ENCODE peak calls at places on chromosomes 2 and 18, in seven cellular contexts. Y is K562, J is HepG2, Q is HCT116, K is H1, R is GM12878, O is endothelial cell of umbilical vein. F is an unnamed sample.

GRCh38 chr2:69288429-69288828 is 98.6 kb downstream of the GFPT1 start:
- DNase-seq in Y (no peak), J (no peak), Q (no peak), K (no peak), R (no peak), O (no peak), F (no peak)

GRCh38 chr2:83342860-83343329 is 1116.2 kb downstream of the SUCLG1 start:
- DNase-seq in Y (no peak), J (no peak), Q (no peak), K (no peak), R (no peak), O (no peak), F (no peak)

GRCh38 chr2:39991298-39991697 is 212.2 kb upstream of the THUMPD2 start:
- DNase-seq in Y (no peak), J (no peak), Q (no peak), K (no peak), R (no peak), O (no peak), F (no peak)

GRCh38 chr2:217222511-217222910 is 362.6 kb upstream of the TNP1 start:
- DNase-seq in Y (no peak), J (no peak), Q (no peak), K (no peak), R (peak), O (no peak), F (no peak)

GRCh38 chr2:172253190-172254052 is 150.7 kb upstream of the DLX2 start:
- DNase-seq in Y (peak), J (peak), Q (peak), K (no peak), R (no peak), O (peak), F (no peak)

GRCh38 chr2:153487993-153488562 is 9.5 kb upstream of the RPRM start:
- DNase-seq in Y (no peak), J (no peak), Q (no peak), K (no peak), R (no peak), O (no peak), F (no peak)

GRCh38 chr2:47344890-47345583 is 57.9 kb upstream of the MSH2 start:
- DNase-seq in Y (peak), J (peak), Q (peak), K (peak), R (no peak), O (peak), F (peak)

GRCh38 chr18:35045808-35046207 is 4.6 kb downstream of the MAPRE2 start:
- DNase-seq in Y (no peak), J (no peak), Q (no peak), K (no peak), R (no peak), O (no peak), F (no peak)

GRCh38 chr2:105836840-105837692 is 92.4 kb downstream of the NCK2 start:
- DNase-seq in Y (no peak), J (no peak), Q (no peak), K (no peak), R (no peak), O (no peak), F (no peak)

GRCh38 chr18:9535430-9535972 is 60.2 kb downstream of the RALBP1 start:
- DNase-seq in Y (no peak), J (peak), Q (no peak), K (no peak), R (no peak), O (no peak), F (peak)

GRCh38 chr2:241105641-241106040 is 3.6 kb upstream of the MTERF4 start:
- DNase-seq in Y (peak), J (no peak), Q (no peak), K (no peak), R (no peak), O (no peak), F (no peak)

GRCh38 chr18:35756506-35757117 is 175.1 kb downstream of the GALNT1 start:
- DNase-seq in Y (peak), J (peak), Q (peak), K (peak), R (no peak), O (peak), F (peak)

GRCh38 chr2:133422946-133423345 is 145.3 kb downstream of the NCKAP5 start:
- DNase-seq in Y (no peak), J (no peak), Q (no peak), K (no peak), R (no peak), O (no peak), F (peak)

GRCh38 chr2:191611614-191612013 is 66.3 kb upstream of the NABP1 start:
- DNase-seq in Y (no peak), J (no peak), Q (no peak), K (no peak), R (no peak), O (no peak), F (no peak)

GRCh38 chr18:55502346-55502710 is 85.7 kb downstream of the TCF4 start:
- DNase-seq in Y (no peak), J (no peak), Q (no peak), K (no peak), R (no peak), O (peak), F (no peak)

GRCh38 chr2:48755473-48755872 is at the start of gene LHCGR:
- DNase-seq in Y (no peak), J (no peak), Q (no peak), K (peak), R (no peak), O (no peak), F (no peak)

GRCh38 chr2:45192991-45193390 is 183.7 kb upstream of the SIX2 start:
- DNase-seq in Y (no peak), J (no peak), Q (no peak), K (no peak), R (no peak), O (no peak), F (no peak)

GRCh38 chr18:70019136-70019535 is 71.5 kb upstream of the CD226 start:
- DNase-seq in Y (no peak), J (no peak), Q (no peak), K (no peak), R (no peak), O (no peak), F (no peak)
- TF ChIP-seq EZH2 in Y (no peak), J (no peak), Q (no peak), K (no peak), R (no peak), O (no peak), F (no peak)

DNA sequence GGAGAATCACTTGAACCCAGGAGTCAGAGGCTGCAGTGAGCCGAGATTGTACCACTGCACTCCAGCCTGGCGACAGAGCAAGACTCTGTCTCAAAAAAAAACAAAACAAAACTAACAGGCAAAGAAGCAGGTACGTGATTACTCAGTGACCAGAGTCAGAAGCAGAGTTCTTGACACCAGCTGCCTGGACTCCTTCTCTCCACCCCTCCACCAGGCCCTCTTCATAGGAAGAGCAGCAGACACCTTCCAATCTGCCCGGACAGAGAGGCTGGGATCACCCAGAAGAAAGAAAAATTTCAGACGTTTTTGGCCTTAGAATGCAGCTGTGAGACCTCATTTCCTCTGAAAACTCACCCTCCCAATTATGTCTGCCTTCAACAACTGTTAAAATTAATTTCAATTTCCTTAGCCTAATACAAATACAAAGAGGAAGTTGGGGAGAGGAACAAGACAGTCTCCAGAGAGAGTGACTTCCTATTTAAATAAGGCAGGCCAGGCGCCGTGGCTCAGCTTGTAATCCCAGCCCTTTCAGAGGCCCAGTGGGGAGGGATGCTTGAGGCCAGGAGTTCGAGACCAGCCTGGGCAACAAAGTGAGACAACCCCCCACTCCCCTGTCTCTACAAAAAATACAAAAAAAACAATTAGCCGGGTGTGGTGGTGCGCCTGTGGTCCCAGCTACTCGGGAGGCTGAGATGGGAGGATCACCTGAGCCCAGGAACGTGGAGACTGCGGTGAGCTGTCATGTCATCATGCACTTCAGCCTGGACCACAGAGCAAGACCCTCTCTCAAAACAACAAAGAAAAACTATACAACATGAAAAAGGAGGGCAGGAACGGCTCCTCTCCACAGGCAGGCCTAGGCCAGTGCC is 1.6 kb downstream of the SLC66A2 start:
- DNase-seq in Y (no peak), J (no peak), Q (no peak), K (no peak), R (no peak), O (peak), F (no peak)
- TF ChIP-seq POLR2AphosphoS5 in Y (no peak), J (no peak), Q (no peak), K (no peak), R (no peak), O (no peak), F (no peak)

DNA sequence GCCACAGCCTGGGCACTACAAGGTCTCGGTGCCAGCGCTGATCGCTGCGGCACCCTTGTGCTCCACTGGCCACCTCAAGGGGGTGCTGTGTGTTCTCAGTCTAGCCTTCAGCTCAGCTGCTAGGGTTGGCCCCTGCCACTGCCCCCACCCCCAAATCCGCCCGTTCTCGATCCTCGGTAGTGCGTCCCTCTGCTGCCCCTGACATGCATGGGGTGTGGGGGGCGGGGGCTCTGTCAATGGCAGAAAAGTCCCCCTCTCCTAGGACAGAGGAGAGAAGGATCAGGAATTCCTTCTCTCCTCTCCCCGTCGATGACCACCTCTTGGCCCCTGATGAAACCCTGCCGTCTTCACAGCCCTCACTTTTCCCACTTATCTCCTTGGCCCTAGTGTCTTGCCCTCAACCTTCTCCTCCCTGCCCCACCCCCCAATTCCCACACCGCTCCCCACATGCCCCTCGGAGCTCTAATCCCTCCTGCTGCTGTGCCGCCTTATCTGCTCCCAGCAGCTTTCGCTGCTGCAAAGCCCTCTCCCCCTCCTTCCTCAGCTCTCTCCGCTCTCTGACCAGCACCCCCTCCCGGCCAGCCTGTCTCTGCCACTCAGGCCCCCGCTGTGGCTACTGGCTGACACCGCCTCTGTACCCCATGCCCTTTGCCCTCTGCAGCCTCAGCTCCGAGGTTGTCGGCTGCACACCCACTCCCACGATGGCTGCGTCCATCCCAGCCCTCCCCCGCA is 4.3 kb upstream of the ASIC4 start:
- DNase-seq in Y (peak), J (peak), Q (no peak), K (peak), R (no peak), O (peak), F (no peak)
- H3K9ac ChIP-seq in Y (peak), J (no peak), Q (no peak), K (no peak), R (no peak), O (no peak), F (no peak)

DNA sequence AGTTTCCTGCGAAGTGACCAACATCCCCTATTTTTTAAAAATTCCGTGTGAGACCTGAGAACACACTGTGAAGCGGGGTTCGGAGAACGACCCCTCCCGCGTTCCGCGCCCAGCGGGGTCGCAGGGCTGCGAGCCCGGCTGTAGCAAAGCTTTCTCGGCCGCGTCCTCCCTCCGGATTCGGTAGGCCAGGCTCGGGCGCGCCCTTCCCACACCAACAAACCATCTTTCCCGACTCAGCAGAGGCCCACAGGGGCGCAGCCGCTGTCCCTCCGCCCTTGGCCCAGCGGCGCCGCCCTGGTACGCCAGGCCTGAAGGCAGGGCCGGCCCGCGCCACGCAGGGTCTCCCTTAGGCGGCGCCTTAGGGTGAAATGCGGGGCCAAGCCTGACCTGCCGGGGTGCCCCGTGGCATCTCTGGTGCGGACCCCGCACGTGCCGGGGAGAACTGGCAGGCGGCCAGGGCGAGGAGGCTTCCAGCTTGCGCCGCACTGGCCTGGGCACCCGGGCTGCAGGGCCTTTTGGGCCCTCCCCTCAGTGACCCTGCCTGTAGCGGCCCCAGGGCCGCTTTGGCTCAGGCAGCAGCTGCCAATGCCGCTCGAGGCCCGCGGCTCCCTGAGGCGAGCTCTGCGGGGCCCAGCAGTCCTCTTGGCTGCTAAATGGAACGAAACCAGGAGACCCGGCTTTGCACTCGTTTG is 8.3 kb downstream of the OTX1 start:
- DNase-seq in Y (no peak), J (no peak), Q (no peak), K (peak), R (no peak), O (no peak), F (no peak)
- TF ChIP-seq EZH2 in Y (no peak), J (no peak), Q (no peak), K (peak), R (no peak), O (peak), F (no peak)

GRCh38 chr2:219665926-219666325 is 38.5 kb downstream of the SLC4A3 start:
- DNase-seq in Y (no peak), J (no peak), Q (no peak), K (no peak), R (no peak), O (no peak), F (no peak)

GRCh38 chr2:219663116-219663762 is 35.8 kb downstream of the SLC4A3 start:
- DNase-seq in Y (no peak), J (no peak), Q (no peak), K (no peak), R (no peak), O (no peak), F (no peak)

GRCh38 chr2:219662566-219662965 is 35.1 kb downstream of the SLC4A3 start:
- DNase-seq in Y (no peak), J (no peak), Q (no peak), K (no peak), R (no peak), O (no peak), F (no peak)

GRCh38 chr2:219664041-219664440 is 36.6 kb downstream of the SLC4A3 start:
- DNase-seq in Y (no peak), J (no peak), Q (no peak), K (no peak), R (no peak), O (no peak), F (no peak)

DNA sequence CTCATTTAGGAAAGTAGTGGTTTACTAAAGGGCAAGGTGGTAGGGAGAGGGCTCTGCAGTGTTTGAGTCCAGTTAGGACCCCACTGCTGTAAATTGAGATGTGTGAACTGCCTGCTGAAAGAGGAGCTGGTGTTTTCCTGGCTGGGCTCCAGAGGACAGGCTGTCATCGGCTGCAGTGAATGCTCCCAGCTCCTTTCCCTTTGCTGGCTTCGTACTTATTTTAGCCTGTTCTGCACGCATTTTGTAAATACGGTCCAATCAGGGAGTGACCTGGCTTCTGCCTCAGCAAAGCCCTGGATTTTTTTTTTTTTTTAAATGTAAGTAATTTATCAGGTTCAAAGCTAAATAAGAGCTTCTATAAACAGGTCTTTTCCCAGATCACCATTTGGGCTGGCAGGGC is 37.5 kb downstream of the SLC4A3 start:
- DNase-seq in Y (no peak), J (no peak), Q (no peak), K (no peak), R (no peak), O (no peak), F (no peak)
- TF ChIP-seq POLR2AphosphoS5 in Y (no peak), J (no peak), Q (no peak), K (no peak), R (no peak), O (no peak), F (no peak)

DNA sequence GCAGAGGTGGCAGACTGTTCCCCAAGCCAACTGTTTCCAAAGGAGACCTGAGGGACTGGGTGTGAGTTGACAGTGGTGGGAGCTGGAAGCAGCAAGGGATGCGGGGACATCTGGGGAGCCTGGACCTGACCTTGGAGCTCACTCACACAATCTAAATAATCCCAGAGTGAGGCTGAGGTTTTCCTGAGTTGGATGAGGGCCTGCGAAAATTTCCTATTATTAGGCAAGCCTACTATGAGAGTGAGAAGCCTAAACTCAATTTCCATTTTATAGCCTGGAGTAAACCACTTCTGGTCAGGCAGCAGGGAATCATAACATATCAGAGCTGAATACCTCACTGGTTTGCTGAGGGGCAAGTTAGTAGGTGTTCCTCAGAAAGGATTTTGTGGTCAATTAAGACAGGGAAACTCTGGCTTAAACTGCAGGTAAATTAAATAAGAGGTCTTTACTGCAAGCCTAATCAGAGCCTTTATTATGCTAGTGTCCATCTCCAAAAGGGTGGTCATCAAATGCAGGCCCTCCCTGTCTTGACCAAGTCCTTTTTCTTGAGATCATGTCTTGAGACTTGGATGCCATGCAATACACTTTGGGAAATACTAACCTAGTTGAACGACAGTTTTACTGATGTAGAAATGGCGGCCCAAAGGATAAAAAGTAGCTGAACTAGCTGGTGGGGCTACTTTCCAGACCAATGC is 1.7 kb upstream of the COX5B start:
- DNase-seq in Y (no peak), J (no peak), Q (no peak), K (peak), R (no peak), O (no peak), F (no peak)
- H3K9ac ChIP-seq in Y (no peak), J (no peak), Q (no peak), K (no peak), R (no peak), O (no peak), F (no peak)

DNA sequence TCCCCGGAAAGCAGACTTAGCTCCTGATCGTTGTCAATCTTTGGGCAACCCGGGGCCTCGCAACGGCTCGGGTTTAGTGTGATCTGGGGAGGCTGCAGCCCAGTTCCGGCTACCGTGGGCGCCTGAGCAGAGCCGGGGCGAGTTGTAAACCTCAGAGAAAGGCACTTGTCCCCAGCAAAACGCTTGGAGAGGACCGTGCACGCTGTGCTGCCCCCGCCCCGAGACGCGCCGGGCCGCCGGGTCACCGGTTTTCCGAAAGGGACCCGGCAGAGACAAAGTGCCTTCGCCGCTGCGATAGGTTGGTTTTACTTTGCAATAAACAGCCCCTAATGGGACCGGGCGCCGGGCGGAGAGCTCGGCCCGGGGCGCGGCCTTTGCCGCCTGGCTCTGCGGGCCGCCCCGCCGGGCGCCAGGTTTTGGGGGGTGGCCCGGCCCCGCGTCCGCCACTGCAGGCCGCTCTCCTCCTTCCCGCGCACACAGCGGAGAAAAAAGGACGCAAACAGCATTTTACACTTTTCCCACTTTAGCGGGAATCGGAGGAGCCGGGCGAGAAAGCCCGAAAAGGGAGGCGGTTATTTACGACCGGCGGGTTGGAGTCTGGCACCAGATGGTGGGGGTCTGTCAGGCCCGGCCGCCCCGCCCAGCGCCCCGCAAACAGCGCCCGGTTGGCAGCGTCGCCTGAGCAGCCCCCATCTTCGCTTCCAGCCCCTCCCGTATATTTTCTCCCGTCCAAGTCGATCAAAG is 136.0 kb downstream of the INSIG2 start:
- DNase-seq in Y (no peak), J (no peak), Q (no peak), K (peak), R (no peak), O (no peak), F (no peak)
- TF ChIP-seq EZH2 in Y (no peak), J (no peak), Q (no peak), K (peak), R (no peak), O (peak), F (no peak)

DNA sequence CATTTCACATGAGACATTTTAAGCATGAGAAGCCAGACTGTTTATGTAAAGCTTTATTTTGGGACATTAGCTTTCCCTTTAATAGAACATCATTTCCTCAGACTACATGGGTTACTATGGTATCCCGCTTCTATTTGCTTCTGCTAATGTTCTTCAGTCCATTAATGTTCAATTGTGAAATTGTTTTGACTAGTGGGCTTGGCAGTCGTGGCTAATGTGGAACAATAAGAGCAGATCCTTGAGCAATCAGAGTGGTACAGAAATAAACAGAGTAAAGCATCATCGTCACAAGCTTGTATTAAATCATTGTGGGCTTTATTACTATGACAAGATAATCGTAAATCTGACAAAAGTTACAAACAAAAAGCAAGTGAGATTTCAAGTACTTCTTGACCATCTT is 60.2 kb downstream of the PDE1A start:
- DNase-seq in Y (no peak), J (no peak), Q (no peak), K (no peak), R (no peak), O (no peak), F (no peak)
- TF ChIP-seq POLR2AphosphoS5 in Y (no peak), J (no peak), Q (no peak), K (no peak), R (no peak), O (no peak), F (no peak)